ENCODE peak calls at places on chromosome 11, in four cellular contexts. A, J, E and M are unnamed samples.

GRCh38 chr11:118694185-118694584 is 14.7 kb upstream of the TREH start:
- DNase-seq in A (no peak), J (no peak), E (no peak), M (no peak)

GRCh38 chr11:995752-996420 is 40.6 kb downstream of the MUC6 start:
- DNase-seq in A (no peak), J (no peak), E (peak; percentile 9), M (peak; percentile 48)

GRCh38 chr11:3905080-3905953 is 49.9 kb downstream of the STIM1 start:
- DNase-seq in A (peak; percentile 76), J (peak; percentile 95), E (peak; percentile 85), M (no peak)

GRCh38 chr11:131839326-131839725 is 468.9 kb downstream of the NTM start:
- DNase-seq in A (no peak), J (no peak), E (no peak), M (no peak)

GRCh38 chr11:69387409-69387885 is 93.5 kb downstream of the MYEOV start:
- DNase-seq in A (no peak), J (no peak), E (no peak), M (no peak)

GRCh38 chr11:30774451-30774850 is 188.3 kb upstream of the MPPED2 start:
- DNase-seq in A (no peak), J (no peak), E (no peak), M (peak; percentile 45)

GRCh38 chr11:122258446-122258994 is 142.5 kb upstream of the BLID start:
- DNase-seq in A (no peak), J (no peak), E (no peak), M (no peak)

GRCh38 chr11:10752486-10752885 is 1.4 kb downstream of the CTR9 start:
- DNase-seq in A (no peak), J (no peak), E (no peak), M (no peak)

GRCh38 chr11:7981758-7982157 is 5.4 kb upstream of the EIF3F start:
- DNase-seq in A (no peak), J (no peak), E (no peak), M (no peak)
- H2AFZ ChIP-seq in A (peak overlapping the region; percentile 63), J (no peak overlapping the region), E (no peak overlapping the region), M (no peak overlapping the region)

DNA sequence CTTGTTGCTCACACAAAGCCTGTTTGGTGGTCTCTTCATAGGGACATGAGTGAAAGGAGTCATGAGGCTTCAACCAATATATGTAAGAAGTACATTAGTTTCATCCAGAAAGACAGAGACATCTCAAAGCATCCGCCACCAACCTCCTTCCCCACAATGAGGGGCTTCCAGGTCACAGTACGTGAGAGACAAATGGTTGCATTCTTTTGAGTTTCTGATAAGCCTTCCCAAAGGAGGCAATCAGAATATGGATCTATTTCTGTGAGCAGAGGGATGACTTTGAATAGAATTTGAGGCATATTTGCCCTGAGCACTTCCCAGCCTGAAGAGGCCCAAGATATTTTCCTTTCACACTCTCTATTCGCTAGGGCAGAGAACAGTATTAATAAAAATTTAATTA is 931.1 kb downstream of the FAM181B start:
- DNase-seq in A (no peak), J (no peak), E (no peak), M (no peak)
- H3K4ac ChIP-seq in A (no peak overlapping the region), J (no peak overlapping the region), E (no peak overlapping the region), M (no peak overlapping the region)

DNA sequence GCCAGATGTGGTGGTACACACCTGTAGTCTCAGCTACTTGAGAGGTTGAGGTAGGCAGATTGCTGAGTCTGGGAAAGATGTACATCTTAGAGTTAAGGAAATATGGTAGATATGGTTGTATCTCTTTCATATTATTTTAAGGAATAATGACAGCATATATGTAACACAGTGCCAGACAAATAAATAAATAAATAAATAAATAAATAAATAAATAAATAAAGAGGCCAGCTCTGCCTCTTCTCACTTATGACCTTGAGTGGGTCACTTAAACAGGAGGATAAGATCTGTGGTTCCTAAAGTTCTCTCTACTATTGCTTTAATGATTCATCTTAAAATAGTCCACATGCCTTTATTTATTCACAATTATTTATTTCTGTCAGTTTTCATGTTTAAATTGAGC is 890.9 kb upstream of the TENM4 start:
- DNase-seq in A (no peak), J (no peak), E (no peak), M (no peak)
- H2AFZ ChIP-seq in A (no peak overlapping the region), J (no peak overlapping the region), E (no peak overlapping the region), M (no peak overlapping the region)

DNA sequence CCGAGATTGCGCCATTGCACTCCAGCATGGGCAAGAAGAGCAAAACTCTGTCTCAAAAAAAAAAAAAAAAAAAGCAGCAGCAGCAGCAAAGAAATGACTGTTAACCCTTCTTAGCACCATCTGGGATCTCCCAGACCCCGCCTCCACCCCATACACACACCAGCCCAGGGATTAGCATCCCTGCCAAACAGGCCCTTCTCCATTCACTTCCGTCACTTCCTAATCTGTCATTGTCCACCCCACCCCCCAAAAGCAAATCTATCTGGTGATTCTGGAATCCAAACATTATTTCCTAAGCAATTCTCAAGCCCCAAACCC is 5.8 kb upstream of the AHNAK start:
- DNase-seq in A (peak; percentile 60), J (no peak), E (peak; percentile 76), M (no peak)
- H3K4ac ChIP-seq in A (peak overlapping the region; percentile 98), J (no peak overlapping the region), E (peak overlapping the region; percentile 44), M (no peak overlapping the region)

DNA sequence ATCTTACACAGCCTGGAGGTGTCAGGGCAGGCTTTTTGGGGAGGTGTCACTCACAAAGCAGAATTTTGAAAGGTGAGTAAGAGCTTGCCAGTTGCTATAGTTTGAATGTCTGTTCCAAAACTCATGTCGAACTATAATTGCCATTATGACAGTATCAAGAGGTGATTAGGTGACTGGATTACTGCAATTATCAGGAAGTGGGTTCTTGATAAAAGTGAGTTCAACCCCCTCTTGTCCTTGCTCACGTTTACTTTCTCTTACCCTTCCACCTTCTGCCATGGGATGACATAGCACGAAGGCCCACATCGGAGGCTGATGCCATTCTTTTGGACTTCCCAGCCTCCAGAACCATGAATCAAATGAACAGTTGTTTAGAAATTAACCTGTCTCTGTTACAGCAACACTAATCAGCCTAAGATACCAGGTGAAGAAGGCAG is 4.7 kb upstream of the C11orf86 start:
- DNase-seq in A (no peak), J (no peak), E (no peak), M (no peak)
- H2AFZ ChIP-seq in A (peak overlapping the region; percentile 82), J (no peak overlapping the region), E (no peak overlapping the region), M (peak overlapping the region; percentile 14)

GRCh38 chr11:116086426-116086825 is 582.2 kb upstream of the CADM1 start:
- DNase-seq in A (no peak), J (no peak), E (no peak), M (no peak)
- H3K4ac ChIP-seq in A (no peak overlapping the region), J (no peak overlapping the region), E (no peak overlapping the region), M (no peak overlapping the region)

GRCh38 chr11:78993800-78994430 is 419.3 kb upstream of the NARS2 start:
- DNase-seq in A (no peak), J (no peak), E (no peak), M (no peak)
- H2AFZ ChIP-seq in A (no peak overlapping the region), J (no peak overlapping the region), E (no peak overlapping the region), M (no peak overlapping the region)

GRCh38 chr11:61966673-61967176 is 709 bp downstream of the FTH1 start:
- DNase-seq in A (no peak), J (peak; percentile 27), E (peak; percentile 58), M (no peak)
- H3K4ac ChIP-seq in A (peak overlapping the region; percentile 75), J (peak overlapping the region; percentile 29), E (peak overlapping the region; percentile 32), M (no peak overlapping the region)

DNA sequence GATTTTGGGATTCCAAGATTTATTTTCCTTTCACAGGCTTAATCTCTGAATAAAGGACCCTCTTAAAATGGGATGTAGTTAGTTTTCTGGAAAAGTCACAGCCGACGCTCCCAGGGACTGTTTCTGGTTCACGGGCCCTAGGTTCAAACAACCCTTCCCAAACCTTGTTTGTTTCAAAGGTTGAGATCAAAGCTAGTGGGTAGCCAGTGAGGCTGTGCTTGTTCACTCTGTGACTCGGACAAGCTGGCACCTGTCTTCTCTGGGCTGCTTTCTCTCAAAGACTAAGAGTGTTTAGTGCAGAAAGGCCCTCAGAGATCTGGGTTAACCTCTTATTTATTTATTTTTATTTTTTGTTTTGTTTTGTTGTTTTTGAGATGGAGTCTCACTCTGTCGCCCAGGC is 13.0 kb upstream of the MALAT1 start:
- DNase-seq in A (no peak), J (no peak), E (no peak), M (no peak)
- H2AFZ ChIP-seq in A (peak overlapping the region; percentile 46), J (no peak overlapping the region), E (no peak overlapping the region), M (peak overlapping the region; percentile 39)

GRCh38 chr11:130760515-130761125 is 155.7 kb downstream of the SNX19 start:
- DNase-seq in A (no peak), J (no peak), E (no peak), M (no peak)
- H3K4ac ChIP-seq in A (no peak overlapping the region), J (no peak overlapping the region), E (no peak overlapping the region), M (peak overlapping the region; percentile 66)